ENCODE peak calls at places on chromosomes 7 and 10, in seven cellular contexts. One of them, this sample, is unnamed.

GRCh38 chr7:24381919-24382505 is 98.0 kb downstream of the NPY start:
- DNase-seq in IMR-90: no peak
- DNase-seq in OCI-LY7: peak
- DNase-seq in neural progenitor cell: peak
- DNase-seq in H1: no peak
- DNase-seq in astrocyte: peak
- DNase-seq in GM23338: peak
- DNase-seq in this sample: no peak

GRCh38 chr7:19816128-19816527 is 42.7 kb upstream of the TMEM196 start:
- DNase-seq in IMR-90: no peak
- DNase-seq in OCI-LY7: no peak
- DNase-seq in neural progenitor cell: no peak
- DNase-seq in H1: no peak
- DNase-seq in astrocyte: no peak
- DNase-seq in GM23338: no peak
- DNase-seq in this sample: no peak

GRCh38 chr10:87053121-87053520 is 33.0 kb downstream of the FAM25A start:
- DNase-seq in IMR-90: no peak
- DNase-seq in OCI-LY7: no peak
- DNase-seq in neural progenitor cell: no peak
- DNase-seq in H1: no peak
- DNase-seq in astrocyte: no peak
- DNase-seq in GM23338: no peak
- DNase-seq in this sample: no peak

GRCh38 chr10:77441541-77442175 is 195.9 kb downstream of the KCNMA1 start:
- DNase-seq in IMR-90: no peak
- DNase-seq in OCI-LY7: no peak
- DNase-seq in neural progenitor cell: peak
- DNase-seq in H1: no peak
- DNase-seq in astrocyte: no peak
- DNase-seq in GM23338: no peak
- DNase-seq in this sample: no peak

GRCh38 chr7:46291601-46292150 is 370.6 kb upstream of the IGFBP3 start:
- DNase-seq in IMR-90: peak
- DNase-seq in OCI-LY7: no peak
- DNase-seq in neural progenitor cell: no peak
- DNase-seq in H1: no peak
- DNase-seq in astrocyte: peak
- DNase-seq in GM23338: no peak
- DNase-seq in this sample: peak

GRCh38 chr10:57898231-57898630 is 369.5 kb downstream of the IPMK start:
- DNase-seq in IMR-90: no peak
- DNase-seq in OCI-LY7: no peak
- DNase-seq in neural progenitor cell: no peak
- DNase-seq in H1: no peak
- DNase-seq in astrocyte: no peak
- DNase-seq in GM23338: peak
- DNase-seq in this sample: no peak

GRCh38 chr7:114567416-114567815 is 152.8 kb downstream of the FOXP2 start:
- DNase-seq in IMR-90: no peak
- DNase-seq in OCI-LY7: no peak
- DNase-seq in neural progenitor cell: no peak
- DNase-seq in H1: no peak
- DNase-seq in astrocyte: no peak
- DNase-seq in GM23338: no peak
- DNase-seq in this sample: no peak

GRCh38 chr10:77889277-77889903 is 37.2 kb downstream of the DLG5 start:
- DNase-seq in IMR-90: no peak
- DNase-seq in OCI-LY7: no peak
- DNase-seq in neural progenitor cell: peak
- DNase-seq in H1: no peak
- DNase-seq in astrocyte: no peak
- DNase-seq in GM23338: peak
- DNase-seq in this sample: no peak

GRCh38 chr7:157493017-157493416 is 156.2 kb downstream of the DNAJB6 start:
- DNase-seq in IMR-90: no peak
- DNase-seq in OCI-LY7: no peak
- DNase-seq in neural progenitor cell: no peak
- DNase-seq in H1: no peak
- DNase-seq in astrocyte: no peak
- DNase-seq in GM23338: no peak
- DNase-seq in this sample: no peak

GRCh38 chr10:105974803-105975456 is 1189.6 kb downstream of the SORCS1 start:
- DNase-seq in IMR-90: peak
- DNase-seq in OCI-LY7: no peak
- DNase-seq in neural progenitor cell: peak
- DNase-seq in H1: no peak
- DNase-seq in astrocyte: no peak
- DNase-seq in GM23338: peak
- DNase-seq in this sample: no peak

GRCh38 chr7:148289630-148290029 is 300.9 kb upstream of the C7orf33 start:
- DNase-seq in IMR-90: no peak
- DNase-seq in OCI-LY7: no peak
- DNase-seq in neural progenitor cell: no peak
- DNase-seq in H1: no peak
- DNase-seq in astrocyte: no peak
- DNase-seq in GM23338: no peak
- DNase-seq in this sample: no peak

GRCh38 chr7:151083071-151083823 is at the start of gene TMUB1:
- DNase-seq in IMR-90: peak
- DNase-seq in OCI-LY7: peak
- DNase-seq in neural progenitor cell: peak
- DNase-seq in H1: peak
- DNase-seq in astrocyte: no peak
- DNase-seq in GM23338: peak
- DNase-seq in this sample: peak

GRCh38 chr7:151888716-151889115 is 11.8 kb upstream of the PRKAG2 start:
- DNase-seq in IMR-90: no peak
- DNase-seq in OCI-LY7: no peak
- DNase-seq in neural progenitor cell: no peak
- DNase-seq in H1: no peak
- DNase-seq in astrocyte: no peak
- DNase-seq in GM23338: no peak
- DNase-seq in this sample: no peak

GRCh38 chr7:113636727-113637421 is 281.9 kb downstream of the PPP1R3A start:
- DNase-seq in IMR-90: peak
- DNase-seq in OCI-LY7: no peak
- DNase-seq in neural progenitor cell: no peak
- DNase-seq in H1: no peak
- DNase-seq in astrocyte: peak
- DNase-seq in GM23338: no peak
- DNase-seq in this sample: peak

GRCh38 chr7:112122835-112123234 is 83.4 kb downstream of the DOCK4 start:
- DNase-seq in IMR-90: peak
- DNase-seq in OCI-LY7: no peak
- DNase-seq in neural progenitor cell: no peak
- DNase-seq in H1: no peak
- DNase-seq in astrocyte: no peak
- DNase-seq in GM23338: no peak
- DNase-seq in this sample: no peak

GRCh38 chr10:58143944-58144343 is 123.8 kb downstream of the IPMK start:
- DNase-seq in IMR-90: no peak
- DNase-seq in OCI-LY7: no peak
- DNase-seq in neural progenitor cell: no peak
- DNase-seq in H1: no peak
- DNase-seq in astrocyte: no peak
- DNase-seq in GM23338: no peak
- DNase-seq in this sample: no peak

GRCh38 chr7:37234928-37235327 is 213.7 kb downstream of the ELMO1 start:
- DNase-seq in IMR-90: no peak
- DNase-seq in OCI-LY7: peak
- DNase-seq in neural progenitor cell: peak
- DNase-seq in H1: no peak
- DNase-seq in astrocyte: no peak
- DNase-seq in GM23338: peak
- DNase-seq in this sample: no peak

GRCh38 chr10:50219646-50220045 is 31.7 kb downstream of the ASAH2 start:
- DNase-seq in IMR-90: no peak
- DNase-seq in OCI-LY7: no peak
- DNase-seq in neural progenitor cell: no peak
- DNase-seq in H1: no peak
- DNase-seq in astrocyte: no peak
- DNase-seq in GM23338: no peak
- DNase-seq in this sample: no peak

GRCh38 chr10:77173615-77174461 is 463.8 kb downstream of the KCNMA1 start:
- DNase-seq in IMR-90: peak
- DNase-seq in OCI-LY7: peak
- DNase-seq in neural progenitor cell: peak
- DNase-seq in H1: peak
- DNase-seq in astrocyte: peak
- DNase-seq in GM23338: peak
- DNase-seq in this sample: peak

GRCh38 chr7:13155188-13155587 is 467.8 kb downstream of the ARL4A start:
- DNase-seq in IMR-90: peak
- DNase-seq in OCI-LY7: no peak
- DNase-seq in neural progenitor cell: no peak
- DNase-seq in H1: no peak
- DNase-seq in astrocyte: no peak
- DNase-seq in GM23338: no peak
- DNase-seq in this sample: no peak

GRCh38 chr10:102712843-102713242 is 1.4 kb downstream of the ARL3 start:
- DNase-seq in IMR-90: no peak
- DNase-seq in OCI-LY7: no peak
- DNase-seq in neural progenitor cell: no peak
- DNase-seq in H1: no peak
- DNase-seq in astrocyte: no peak
- DNase-seq in GM23338: no peak
- DNase-seq in this sample: no peak
- H3K4me3 ChIP-seq in IMR-90: peak
- H3K4me3 ChIP-seq in OCI-LY7: peak
- H3K4me3 ChIP-seq in neural progenitor cell: peak
- H3K4me3 ChIP-seq in H1: peak
- H3K4me3 ChIP-seq in astrocyte: peak
- H3K4me3 ChIP-seq in GM23338: peak
- H3K4me3 ChIP-seq in this sample: peak

GRCh38 chr10:85995791-85996190 is 370.8 kb downstream of the GRID1 start:
- DNase-seq in IMR-90: peak
- DNase-seq in OCI-LY7: peak
- DNase-seq in neural progenitor cell: peak
- DNase-seq in H1: no peak
- DNase-seq in astrocyte: no peak
- DNase-seq in GM23338: peak
- DNase-seq in this sample: no peak
- TF ChIP-seq CTCF in IMR-90: peak
- TF ChIP-seq CTCF in OCI-LY7: peak
- TF ChIP-seq CTCF in neural progenitor cell: peak
- TF ChIP-seq CTCF in H1: peak
- TF ChIP-seq CTCF in astrocyte: peak
- TF ChIP-seq CTCF in GM23338: peak
- TF ChIP-seq CTCF in this sample: peak

DNA sequence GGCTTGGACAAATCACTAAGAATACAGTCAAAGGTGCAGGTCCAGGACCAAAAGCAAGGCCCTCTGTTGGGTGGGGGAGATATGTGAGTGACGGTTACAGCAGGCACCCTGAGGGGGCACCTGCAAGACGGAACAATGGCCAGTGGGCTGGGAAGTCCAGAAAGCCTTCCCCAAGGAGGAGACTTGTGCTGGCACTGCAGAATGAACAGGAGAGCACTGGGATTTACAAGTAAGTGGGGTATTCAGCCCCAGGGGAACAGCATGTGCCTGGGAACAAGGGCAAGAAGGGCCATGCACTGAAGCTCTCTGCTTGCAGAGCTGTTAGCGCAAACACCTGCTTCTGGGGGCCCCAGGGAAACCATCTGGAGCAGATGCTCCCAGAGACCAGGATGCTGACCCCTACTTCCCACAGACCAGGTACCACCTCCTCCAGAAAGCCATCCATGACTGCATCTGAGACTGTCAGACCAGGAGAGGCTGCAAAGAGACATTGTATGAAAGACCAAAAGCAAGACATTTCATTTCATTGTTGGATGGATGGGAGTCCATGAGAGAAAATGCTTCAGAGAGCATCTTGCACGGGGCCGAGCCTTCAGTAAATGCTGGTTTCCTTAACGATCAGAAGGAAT is 24.6 kb upstream of the ZMIZ1 start:
- DNase-seq in IMR-90: no peak
- DNase-seq in OCI-LY7: no peak
- DNase-seq in neural progenitor cell: no peak
- DNase-seq in H1: no peak
- DNase-seq in astrocyte: no peak
- DNase-seq in GM23338: no peak
- DNase-seq in this sample: peak
- H2AFZ ChIP-seq in IMR-90: no peak
- H2AFZ ChIP-seq in OCI-LY7: no peak
- H2AFZ ChIP-seq in neural progenitor cell: no peak
- H2AFZ ChIP-seq in H1: no peak
- H2AFZ ChIP-seq in astrocyte: no peak
- H2AFZ ChIP-seq in GM23338: no peak
- H2AFZ ChIP-seq in this sample: no peak

DNA sequence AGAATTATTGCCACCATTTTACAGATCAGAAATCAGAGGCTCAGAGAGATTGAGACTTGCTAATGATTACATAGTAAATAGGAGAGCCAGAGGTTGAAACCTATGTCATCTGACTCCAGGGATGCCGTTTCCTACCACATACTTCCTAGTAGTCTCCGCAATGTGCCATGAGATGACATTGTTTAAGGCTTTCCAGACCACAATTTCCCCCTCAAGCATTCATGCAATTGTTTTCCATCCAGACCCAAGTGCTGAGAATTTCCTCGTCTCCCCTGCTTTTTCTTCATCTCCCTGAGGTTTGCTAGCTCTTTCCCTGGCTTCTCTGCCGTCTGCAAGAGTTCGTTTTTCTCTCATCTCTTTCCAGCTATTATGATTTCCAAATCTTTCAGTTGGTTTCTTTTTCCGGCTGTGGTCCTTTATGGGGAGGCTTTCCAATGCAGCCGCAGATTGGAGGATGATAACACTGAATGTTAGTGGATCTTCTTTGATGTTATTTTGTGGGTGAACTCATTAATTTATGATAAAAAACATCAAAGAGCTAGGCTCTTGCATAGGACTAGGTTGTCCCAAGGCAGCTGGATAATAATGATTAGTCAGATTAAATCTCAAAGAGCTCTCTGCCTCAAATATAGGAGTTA is 6.9 kb upstream of the GOLGA7B start:
- DNase-seq in IMR-90: no peak
- DNase-seq in OCI-LY7: no peak
- DNase-seq in neural progenitor cell: no peak
- DNase-seq in H1: no peak
- DNase-seq in astrocyte: peak
- DNase-seq in GM23338: no peak
- DNase-seq in this sample: peak
- H3K4me3 ChIP-seq in IMR-90: no peak
- H3K4me3 ChIP-seq in OCI-LY7: no peak
- H3K4me3 ChIP-seq in neural progenitor cell: no peak
- H3K4me3 ChIP-seq in H1: no peak
- H3K4me3 ChIP-seq in astrocyte: no peak
- H3K4me3 ChIP-seq in GM23338: no peak
- H3K4me3 ChIP-seq in this sample: no peak

DNA sequence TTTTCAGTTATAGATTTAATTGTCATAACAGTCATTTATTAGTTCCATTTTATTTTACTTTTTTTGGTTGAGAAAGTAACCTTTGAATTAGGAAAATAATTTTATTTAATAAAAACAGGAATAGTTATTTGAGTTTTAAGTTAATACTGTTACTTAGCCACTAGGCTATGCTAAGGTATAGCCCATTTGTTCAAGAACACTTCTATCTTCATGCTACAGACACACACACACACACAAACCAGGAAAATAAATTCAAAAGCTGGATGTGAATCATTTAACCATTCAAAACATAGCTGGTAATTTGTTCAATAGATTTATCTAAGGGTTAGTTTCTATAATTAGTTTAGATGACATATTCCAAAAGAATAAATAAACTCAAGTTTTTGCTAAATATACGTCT is 148.4 kb downstream of the RNF133 start:
- DNase-seq in IMR-90: no peak
- DNase-seq in OCI-LY7: no peak
- DNase-seq in neural progenitor cell: no peak
- DNase-seq in H1: no peak
- DNase-seq in astrocyte: peak
- DNase-seq in GM23338: peak
- DNase-seq in this sample: no peak
- TF ChIP-seq CTCF in IMR-90: no peak
- TF ChIP-seq CTCF in OCI-LY7: no peak
- TF ChIP-seq CTCF in neural progenitor cell: peak
- TF ChIP-seq CTCF in H1: peak
- TF ChIP-seq CTCF in astrocyte: no peak
- TF ChIP-seq CTCF in GM23338: peak
- TF ChIP-seq CTCF in this sample: peak

This sample was measured in osteoblast.